ENCODE peak calls at places on chromosome 17, in five cellular contexts. Z is dorsolateral prefrontal cortex; Y is left ventricle myocardium superior; L is stimulated activated CD8-positive, alpha-beta memory T cell treated with anti-CD3 and anti-CD28 coated beads, Interleukin-15, amount 100 ng/mL, for 4 hours; B is cerebellar nuclear complex. F is an unnamed sample.

GRCh38 chr17:83082435-83082834 is 3.0 kb downstream of the METRNL start:
- DNase-seq in Z (no peak), B (no peak), Y (no peak), L (no peak), F (no peak)

GRCh38 chr17:65183736-65184135 is 46.6 kb downstream of the RGS9 start:
- DNase-seq in B (no peak), Z (no peak), L (no peak), Y (no peak), F (no peak)

GRCh38 chr17:30476726-30477082 is 504 bp upstream of the GOSR1 start:
- DNase-seq in B (no peak), Y (no peak), Z (no peak), L (no peak), F (no peak)

GRCh38 chr17:78500806-78501205 is 76.4 kb downstream of the DNAH17 start:
- DNase-seq in Z (no peak), Y (no peak), L (no peak), B (no peak), F (no peak)

GRCh38 chr17:78125138-78125913 is 3.2 kb downstream of the TMC6 start:
- DNase-seq in Z (no peak), Y (peak), L (no peak), B (no peak), F (peak)

GRCh38 chr17:27807567-27808470 is 7.5 kb upstream of the NOS2 start:
- DNase-seq in Y (peak), B (no peak), L (peak), Z (no peak), F (no peak)

GRCh38 chr17:62966426-62967110 is 533 bp downstream of the TANC2 start:
- DNase-seq in Y (no peak), Z (no peak), L (peak), B (no peak), F (peak)

GRCh38 chr17:68600123-68600880 is 865 bp downstream of the FAM20A start:
- DNase-seq in Z (no peak), L (no peak), Y (peak), B (no peak), F (peak)